ENCODE peak calls at places on chromosomes 13 and 19, in five cellular contexts. J is lower leg skin; F is activated effector memory CD4-positive, alpha-beta T cell treated with Interleukin-2 at 50 U/mL for 16 hours; T is tibial nerve; K is stimulated activated CD4-positive, alpha-beta T cell treated with anti-CD3 and anti-CD28 coated beads, Interleukin-4, amount 100 ng/mL, for 4 hours. C is an unnamed sample.
A peak's percentile ranks its signal among the peaks of the same experiment; 100 is the strongest.

GRCh38 chr19:46495789-46496099 is at the start of gene PNMA8B:
- DNase-seq in J (no peak), F (no peak), T (no peak), K (peak; percentile 40), C (no peak)

GRCh38 chr13:78742659-78743058 is 83.7 kb upstream of the OBI1 start:
- DNase-seq in J (no peak), F (no peak), T (no peak), K (no peak), C (no peak)

GRCh38 chr13:33322965-33323668 is 37.6 kb upstream of the STARD13 start:
- DNase-seq in J (no peak), F (no peak), T (no peak), K (no peak), C (no peak)

GRCh38 chr19:18126097-18126496 is 26.9 kb upstream of the PIK3R2 start:
- DNase-seq in J (no peak), F (no peak), T (no peak), K (no peak), C (no peak)

GRCh38 chr19:11479470-11480080 is 1.3 kb downstream of the ELAVL3 start:
- DNase-seq in J (no peak), F (no peak), T (no peak), K (peak; percentile 16), C (no peak)

GRCh38 chr13:46571941-46572340 is 19.0 kb downstream of the LRCH1 start:
- DNase-seq in J (no peak), F (no peak), T (no peak), K (no peak), C (no peak)

GRCh38 chr13:20371825-20372224 is 139.7 kb upstream of the GJB6 start:
- DNase-seq in J (no peak), F (no peak), T (no peak), K (no peak), C (no peak)

GRCh38 chr19:37867831-37868230 is 38.6 kb downstream of the WDR87 start:
- DNase-seq in J (no peak), F (no peak), T (no peak), K (no peak), C (no peak)

GRCh38 chr13:44810067-44810840 is 179.0 kb downstream of the NUFIP1 start:
- DNase-seq in J (peak; percentile 36), F (no peak), T (no peak), K (no peak), C (no peak)

GRCh38 chr13:98892821-98893220 is 85.0 kb downstream of the DOCK9 start:
- DNase-seq in J (no peak), F (no peak), T (no peak), K (no peak), C (no peak)

GRCh38 chr19:57668635-57669034 is at the start of gene ZSCAN4:
- DNase-seq in J (no peak), F (no peak), T (no peak), K (no peak), C (no peak)

GRCh38 chr19:47820410-47820809 is 1.3 kb upstream of the CRX start:
- DNase-seq in J (no peak), F (no peak), T (no peak), K (no peak), C (no peak)

GRCh38 chr19:13981467-13981866 is 24.7 kb downstream of the RFX1 start:
- DNase-seq in J (no peak), F (no peak), T (no peak), K (no peak), C (no peak)

GRCh38 chr19:13965926-13966683 is 13.8 kb downstream of the DCAF15 start:
- DNase-seq in J (no peak), F (no peak), T (no peak), K (no peak), C (no peak)

GRCh38 chr19:29483944-29484581 is 41.7 kb upstream of the VSTM2B start:
- DNase-seq in J (no peak), F (no peak), T (no peak), K (no peak), C (peak; percentile 18)

C was measured in left lobe of liver.